ENCODE peak calls at places on chromosomes 5 and 9, in five cellular contexts. One of them, this sample, is unnamed.

GRCh38 chr9:110254500-110254899 is 1.8 kb downstream of the TXN start:
- DNase-seq in WTC11: no peak
- DNase-seq in ovary: no peak
- DNase-seq in iPS-NIHi11: no peak
- DNase-seq in mucosa of descending colon: no peak
- DNase-seq in this sample: no peak

GRCh38 chr5:137516251-137516797 is 17.2 kb upstream of the SPOCK1 start:
- DNase-seq in WTC11: no peak
- DNase-seq in ovary: no peak
- DNase-seq in iPS-NIHi11: no peak
- DNase-seq in mucosa of descending colon: no peak
- DNase-seq in this sample: no peak

GRCh38 chr9:108163321-108164005 is 673.9 kb upstream of the KLF4 start:
- DNase-seq in WTC11: no peak
- DNase-seq in ovary: no peak
- DNase-seq in iPS-NIHi11: no peak
- DNase-seq in mucosa of descending colon: no peak
- DNase-seq in this sample: no peak

GRCh38 chr5:138502121-138502520 is 36.8 kb downstream of the EGR1 start:
- DNase-seq in WTC11: no peak
- DNase-seq in ovary: no peak
- DNase-seq in iPS-NIHi11: no peak
- DNase-seq in mucosa of descending colon: no peak
- DNase-seq in this sample: no peak

GRCh38 chr5:56190500-56190899 is 42.6 kb downstream of the ANKRD55 start:
- DNase-seq in WTC11: no peak
- DNase-seq in ovary: no peak
- DNase-seq in iPS-NIHi11: no peak
- DNase-seq in mucosa of descending colon: no peak
- DNase-seq in this sample: no peak

GRCh38 chr9:87527211-87527916 is 29.7 kb downstream of the DAPK1 start:
- DNase-seq in WTC11: no peak
- DNase-seq in ovary: no peak
- DNase-seq in iPS-NIHi11: no peak
- DNase-seq in mucosa of descending colon: no peak
- DNase-seq in this sample: no peak

GRCh38 chr5:12825163-12825562 is 920.9 kb upstream of the CTNND2 start:
- DNase-seq in WTC11: no peak
- DNase-seq in ovary: no peak
- DNase-seq in iPS-NIHi11: no peak
- DNase-seq in mucosa of descending colon: no peak
- DNase-seq in this sample: no peak

GRCh38 chr9:27485158-27485557 is 38.9 kb upstream of the IFNK start:
- DNase-seq in WTC11: no peak
- DNase-seq in ovary: no peak
- DNase-seq in iPS-NIHi11: no peak
- DNase-seq in mucosa of descending colon: no peak
- DNase-seq in this sample: no peak

GRCh38 chr5:42665857-42666256 is 90.8 kb upstream of the CCDC152 start:
- DNase-seq in WTC11: no peak
- DNase-seq in ovary: no peak
- DNase-seq in iPS-NIHi11: no peak
- DNase-seq in mucosa of descending colon: no peak
- DNase-seq in this sample: no peak

GRCh38 chr5:122332589-122333555 is 20.8 kb downstream of the SNCAIP start:
- DNase-seq in WTC11: no peak
- DNase-seq in ovary: no peak
- DNase-seq in iPS-NIHi11: no peak
- DNase-seq in mucosa of descending colon: no peak
- DNase-seq in this sample: no peak

GRCh38 chr5:104598285-104598684 is 1035.7 kb upstream of the NUDT12 start:
- DNase-seq in WTC11: no peak
- DNase-seq in ovary: no peak
- DNase-seq in iPS-NIHi11: no peak
- DNase-seq in mucosa of descending colon: no peak
- DNase-seq in this sample: no peak

GRCh38 chr9:137383453-137384115 is 39.4 kb downstream of the EXD3 start:
- DNase-seq in WTC11: peak
- DNase-seq in ovary: no peak
- DNase-seq in iPS-NIHi11: no peak
- DNase-seq in mucosa of descending colon: peak
- DNase-seq in this sample: peak

GRCh38 chr9:88992556-88992955 is 1.3 kb downstream of the S1PR3 start:
- DNase-seq in WTC11: no peak
- DNase-seq in ovary: no peak
- DNase-seq in iPS-NIHi11: no peak
- DNase-seq in mucosa of descending colon: no peak
- DNase-seq in this sample: no peak

GRCh38 chr5:35482167-35482755 is 135.4 kb upstream of the SPEF2 start:
- DNase-seq in WTC11: no peak
- DNase-seq in ovary: no peak
- DNase-seq in iPS-NIHi11: no peak
- DNase-seq in mucosa of descending colon: no peak
- DNase-seq in this sample: no peak

GRCh38 chr5:38540348-38540747 is 16.1 kb downstream of the LIFR start:
- DNase-seq in WTC11: no peak
- DNase-seq in ovary: no peak
- DNase-seq in iPS-NIHi11: no peak
- DNase-seq in mucosa of descending colon: no peak
- DNase-seq in this sample: peak

GRCh38 chr9:90870646-90871326 is 69.2 kb downstream of the SYK start:
- DNase-seq in WTC11: no peak
- DNase-seq in ovary: no peak
- DNase-seq in iPS-NIHi11: peak
- DNase-seq in mucosa of descending colon: no peak
- DNase-seq in this sample: no peak

GRCh38 chr9:2363138-2363745 is 258.3 kb upstream of the VLDLR start:
- DNase-seq in WTC11: no peak
- DNase-seq in ovary: no peak
- DNase-seq in iPS-NIHi11: no peak
- DNase-seq in mucosa of descending colon: no peak
- DNase-seq in this sample: no peak

GRCh38 chr5:59187772-59188347 is 605.0 kb downstream of the RAB3C start:
- DNase-seq in WTC11: no peak
- DNase-seq in ovary: no peak
- DNase-seq in iPS-NIHi11: no peak
- DNase-seq in mucosa of descending colon: no peak
- DNase-seq in this sample: no peak

GRCh38 chr5:158351485-158352140 is 492.7 kb upstream of the CLINT1 start:
- DNase-seq in WTC11: no peak
- DNase-seq in ovary: no peak
- DNase-seq in iPS-NIHi11: no peak
- DNase-seq in mucosa of descending colon: no peak
- DNase-seq in this sample: no peak

GRCh38 chr5:25544652-25545249 is 900.0 kb upstream of the CDH10 start:
- DNase-seq in WTC11: peak
- DNase-seq in ovary: no peak
- DNase-seq in iPS-NIHi11: peak
- DNase-seq in mucosa of descending colon: no peak
- DNase-seq in this sample: no peak

GRCh38 chr5:180099733-180100611 is 28.4 kb upstream of the RNF130 start:
- DNase-seq in WTC11: no peak
- DNase-seq in ovary: no peak
- DNase-seq in iPS-NIHi11: no peak
- DNase-seq in mucosa of descending colon: no peak
- DNase-seq in this sample: peak

GRCh38 chr5:131634666-131634995 is 398 bp downstream of the RAPGEF6 start:
- DNase-seq in WTC11: peak
- DNase-seq in ovary: no peak
- DNase-seq in iPS-NIHi11: peak
- DNase-seq in mucosa of descending colon: peak
- DNase-seq in this sample: no peak

GRCh38 chr9:16664211-16664610 is 206.3 kb downstream of the BNC2 start:
- DNase-seq in WTC11: no peak
- DNase-seq in ovary: no peak
- DNase-seq in iPS-NIHi11: no peak
- DNase-seq in mucosa of descending colon: no peak
- DNase-seq in this sample: no peak

GRCh38 chr9:111744363-111744762 is 50.4 kb downstream of the SHOC1 start:
- DNase-seq in WTC11: no peak
- DNase-seq in ovary: no peak
- DNase-seq in iPS-NIHi11: no peak
- DNase-seq in mucosa of descending colon: no peak
- DNase-seq in this sample: no peak

GRCh38 chr9:85527331-85528015 is 214.3 kb downstream of the AGTPBP1 start:
- DNase-seq in WTC11: no peak
- DNase-seq in ovary: no peak
- DNase-seq in iPS-NIHi11: no peak
- DNase-seq in mucosa of descending colon: no peak
- DNase-seq in this sample: no peak

This sample was measured in left ventricle myocardium superior.